ENCODE peak calls at places on chromosomes 12 and 14, in four cellular contexts. One of them, this sample, is unnamed.

GRCh38 chr12:93008044-93008778 is 79.1 kb upstream of the EEA1 start:
- DNase-seq in SW480: no peak
- DNase-seq in activated CD4-positive, CD25-positive, alpha-beta regulatory T cell treated with anti-CD3 and anti-CD28 coated beads, Interleukin-2, amount 50 U/mL, for 72 hours: no peak
- DNase-seq in COLO829: peak
- DNase-seq in this sample: no peak

GRCh38 chr12:114757926-114758325 is 74.0 kb upstream of the TBX3 start:
- DNase-seq in activated CD4-positive, CD25-positive, alpha-beta regulatory T cell treated with anti-CD3 and anti-CD28 coated beads, Interleukin-2, amount 50 U/mL, for 72 hours: no peak
- DNase-seq in COLO829: no peak
- DNase-seq in SW480: no peak
- DNase-seq in this sample: no peak

GRCh38 chr14:83923836-83924235 is 1606.1 kb upstream of the FLRT2 start:
- DNase-seq in activated CD4-positive, CD25-positive, alpha-beta regulatory T cell treated with anti-CD3 and anti-CD28 coated beads, Interleukin-2, amount 50 U/mL, for 72 hours: no peak
- DNase-seq in SW480: no peak
- DNase-seq in COLO829: peak
- DNase-seq in this sample: no peak

GRCh38 chr14:95065411-95065810 is 91.9 kb downstream of the DICER1 start:
- DNase-seq in activated CD4-positive, CD25-positive, alpha-beta regulatory T cell treated with anti-CD3 and anti-CD28 coated beads, Interleukin-2, amount 50 U/mL, for 72 hours: no peak
- DNase-seq in COLO829: no peak
- DNase-seq in SW480: no peak
- DNase-seq in this sample: no peak

GRCh38 chr12:86712425-86712843 is 456.2 kb upstream of the MGAT4C start:
- DNase-seq in SW480: peak
- DNase-seq in COLO829: peak
- DNase-seq in activated CD4-positive, CD25-positive, alpha-beta regulatory T cell treated with anti-CD3 and anti-CD28 coated beads, Interleukin-2, amount 50 U/mL, for 72 hours: no peak
- DNase-seq in this sample: no peak

GRCh38 chr12:68479261-68479581 is 131.5 kb upstream of the RAP1B start:
- DNase-seq in COLO829: no peak
- DNase-seq in activated CD4-positive, CD25-positive, alpha-beta regulatory T cell treated with anti-CD3 and anti-CD28 coated beads, Interleukin-2, amount 50 U/mL, for 72 hours: no peak
- DNase-seq in SW480: no peak
- DNase-seq in this sample: no peak

GRCh38 chr14:51776102-51776894 is 84.1 kb upstream of the GNG2 start:
- DNase-seq in SW480: peak
- DNase-seq in COLO829: peak
- DNase-seq in activated CD4-positive, CD25-positive, alpha-beta regulatory T cell treated with anti-CD3 and anti-CD28 coated beads, Interleukin-2, amount 50 U/mL, for 72 hours: no peak
- DNase-seq in this sample: no peak

GRCh38 chr12:11769723-11770514 is 120.4 kb downstream of the ETV6 start:
- DNase-seq in COLO829: no peak
- DNase-seq in activated CD4-positive, CD25-positive, alpha-beta regulatory T cell treated with anti-CD3 and anti-CD28 coated beads, Interleukin-2, amount 50 U/mL, for 72 hours: no peak
- DNase-seq in SW480: no peak
- DNase-seq in this sample: no peak

GRCh38 chr12:761276-761675 is 8.9 kb downstream of the WNK1 start:
- DNase-seq in activated CD4-positive, CD25-positive, alpha-beta regulatory T cell treated with anti-CD3 and anti-CD28 coated beads, Interleukin-2, amount 50 U/mL, for 72 hours: no peak
- DNase-seq in COLO829: no peak
- DNase-seq in SW480: no peak
- DNase-seq in this sample: no peak

GRCh38 chr14:101120636-101121398 is 217.3 kb upstream of the RTL1 start:
- DNase-seq in SW480: no peak
- DNase-seq in COLO829: no peak
- DNase-seq in activated CD4-positive, CD25-positive, alpha-beta regulatory T cell treated with anti-CD3 and anti-CD28 coated beads, Interleukin-2, amount 50 U/mL, for 72 hours: no peak
- DNase-seq in this sample: no peak

GRCh38 chr14:23053426-23053825 is 3.9 kb downstream of the CDH24 start:
- DNase-seq in COLO829: no peak
- DNase-seq in SW480: no peak
- DNase-seq in activated CD4-positive, CD25-positive, alpha-beta regulatory T cell treated with anti-CD3 and anti-CD28 coated beads, Interleukin-2, amount 50 U/mL, for 72 hours: no peak
- DNase-seq in this sample: no peak

GRCh38 chr14:96676161-96676560 is 121.0 kb upstream of the VRK1 start:
- DNase-seq in SW480: no peak
- DNase-seq in activated CD4-positive, CD25-positive, alpha-beta regulatory T cell treated with anti-CD3 and anti-CD28 coated beads, Interleukin-2, amount 50 U/mL, for 72 hours: no peak
- DNase-seq in COLO829: no peak
- DNase-seq in this sample: no peak